ENCODE peak calls at places on chromosomes 7 and 10, in ten cellular contexts. One of them, this sample, is unnamed.

GRCh38 chr7:108497082-108497725 is 28.7 kb downstream of the PNPLA8 start:
- DNase-seq in transverse colon: peak; percentile 21
- DNase-seq in sigmoid colon: no peak
- DNase-seq in HepG2: peak; percentile 52
- DNase-seq in stomach: peak; percentile 54
- DNase-seq in suprapubic skin: no peak
- DNase-seq in H1: no peak
- DNase-seq in K562: peak; percentile 70
- DNase-seq in GM12878: peak; percentile 24
- DNase-seq in upper lobe of left lung: no peak
- DNase-seq in this sample: no peak

GRCh38 chr10:110706690-110707098 is 62.6 kb downstream of the RBM20 start:
- DNase-seq in transverse colon: no peak
- DNase-seq in sigmoid colon: no peak
- DNase-seq in HepG2: no peak
- DNase-seq in stomach: no peak
- DNase-seq in suprapubic skin: no peak
- DNase-seq in H1: peak; percentile 27
- DNase-seq in K562: no peak
- DNase-seq in GM12878: no peak
- DNase-seq in upper lobe of left lung: no peak
- DNase-seq in this sample: no peak

GRCh38 chr10:135601-136464 is 578 bp downstream of the ZMYND11 start:
- DNase-seq in transverse colon: peak; percentile 76
- DNase-seq in sigmoid colon: peak; percentile 87
- DNase-seq in HepG2: peak; percentile 25
- DNase-seq in stomach: peak; percentile 68
- DNase-seq in suprapubic skin: peak; percentile 81
- DNase-seq in H1: no peak
- DNase-seq in K562: peak; percentile 59
- DNase-seq in GM12878: no peak
- DNase-seq in upper lobe of left lung: peak; percentile 92
- DNase-seq in this sample: peak; percentile 92

GRCh38 chr7:139645572-139646523 is 122.4 kb downstream of the CLEC2L start:
- DNase-seq in transverse colon: peak; percentile 88
- DNase-seq in sigmoid colon: peak; percentile 86
- DNase-seq in HepG2: peak; percentile 84
- DNase-seq in stomach: peak; percentile 89
- DNase-seq in suprapubic skin: peak; percentile 83
- DNase-seq in H1: peak; percentile 47
- DNase-seq in K562: peak; percentile 84
- DNase-seq in GM12878: peak; percentile 28
- DNase-seq in upper lobe of left lung: no peak
- DNase-seq in this sample: peak; percentile 93

GRCh38 chr7:123537026-123537642 is 2.7 kb upstream of the IQUB start:
- DNase-seq in transverse colon: no peak
- DNase-seq in sigmoid colon: no peak
- DNase-seq in HepG2: peak; percentile 13
- DNase-seq in stomach: no peak
- DNase-seq in suprapubic skin: no peak
- DNase-seq in H1: no peak
- DNase-seq in K562: no peak
- DNase-seq in GM12878: no peak
- DNase-seq in upper lobe of left lung: no peak
- DNase-seq in this sample: no peak

GRCh38 chr7:41107330-41107937 is 595.5 kb downstream of the INHBA start:
- DNase-seq in transverse colon: no peak
- DNase-seq in sigmoid colon: no peak
- DNase-seq in HepG2: peak; percentile 24
- DNase-seq in stomach: no peak
- DNase-seq in suprapubic skin: peak; percentile 57
- DNase-seq in H1: no peak
- DNase-seq in K562: no peak
- DNase-seq in GM12878: no peak
- DNase-seq in upper lobe of left lung: peak; percentile 1
- DNase-seq in this sample: no peak

GRCh38 chr10:70424320-70424719 is 17.2 kb downstream of the NODAL start:
- DNase-seq in transverse colon: no peak
- DNase-seq in sigmoid colon: no peak
- DNase-seq in HepG2: no peak
- DNase-seq in stomach: no peak
- DNase-seq in suprapubic skin: no peak
- DNase-seq in H1: no peak
- DNase-seq in K562: no peak
- DNase-seq in GM12878: no peak
- DNase-seq in upper lobe of left lung: no peak
- DNase-seq in this sample: no peak

GRCh38 chr10:32256613-32257437 is 90.1 kb downstream of the EPC1 start:
- DNase-seq in transverse colon: peak; percentile 76
- DNase-seq in sigmoid colon: peak; percentile 74
- DNase-seq in HepG2: peak; percentile 40
- DNase-seq in stomach: peak; percentile 80
- DNase-seq in suprapubic skin: no peak
- DNase-seq in H1: peak; percentile 62
- DNase-seq in K562: peak; percentile 69
- DNase-seq in GM12878: peak; percentile 46
- DNase-seq in upper lobe of left lung: no peak
- DNase-seq in this sample: no peak

GRCh38 chr7:34687529-34687928 is 29.5 kb downstream of the NPSR1 start:
- DNase-seq in transverse colon: no peak
- DNase-seq in sigmoid colon: no peak
- DNase-seq in HepG2: no peak
- DNase-seq in stomach: no peak
- DNase-seq in suprapubic skin: no peak
- DNase-seq in H1: no peak
- DNase-seq in K562: no peak
- DNase-seq in GM12878: no peak
- DNase-seq in upper lobe of left lung: no peak
- DNase-seq in this sample: no peak

GRCh38 chr10:126247454-126247975 is 140.8 kb downstream of the ADAM12 start:
- DNase-seq in transverse colon: peak; percentile 13
- DNase-seq in sigmoid colon: peak; percentile 83
- DNase-seq in HepG2: no peak
- DNase-seq in stomach: peak; percentile 32
- DNase-seq in suprapubic skin: peak; percentile 88
- DNase-seq in H1: peak; percentile 27
- DNase-seq in K562: no peak
- DNase-seq in GM12878: no peak
- DNase-seq in upper lobe of left lung: no peak
- DNase-seq in this sample: no peak

GRCh38 chr10:35300063-35300699 is 36.1 kb upstream of the CCNY start:
- DNase-seq in transverse colon: peak; percentile 21
- DNase-seq in sigmoid colon: peak; percentile 70
- DNase-seq in HepG2: no peak
- DNase-seq in stomach: no peak
- DNase-seq in suprapubic skin: peak; percentile 80
- DNase-seq in H1: peak; percentile 5
- DNase-seq in K562: peak; percentile 37
- DNase-seq in GM12878: peak; percentile 51
- DNase-seq in upper lobe of left lung: no peak
- DNase-seq in this sample: no peak

GRCh38 chr10:3141361-3142005 is 31.1 kb downstream of the PITRM1 start:
- DNase-seq in transverse colon: no peak
- DNase-seq in sigmoid colon: peak; percentile 60
- DNase-seq in HepG2: no peak
- DNase-seq in stomach: no peak
- DNase-seq in suprapubic skin: no peak
- DNase-seq in H1: no peak
- DNase-seq in K562: no peak
- DNase-seq in GM12878: no peak
- DNase-seq in upper lobe of left lung: peak; percentile 71
- DNase-seq in this sample: no peak

GRCh38 chr7:117169907-117170306 is 153.0 kb downstream of the WNT2 start:
- DNase-seq in transverse colon: no peak
- DNase-seq in sigmoid colon: no peak
- DNase-seq in HepG2: no peak
- DNase-seq in stomach: peak; percentile 34
- DNase-seq in suprapubic skin: no peak
- DNase-seq in H1: no peak
- DNase-seq in K562: no peak
- DNase-seq in GM12878: no peak
- DNase-seq in upper lobe of left lung: no peak
- DNase-seq in this sample: no peak

GRCh38 chr10:78292987-78293865 is 259.6 kb downstream of the RPS24 start:
- DNase-seq in transverse colon: no peak
- DNase-seq in sigmoid colon: no peak
- DNase-seq in HepG2: peak; percentile 24
- DNase-seq in stomach: no peak
- DNase-seq in suprapubic skin: no peak
- DNase-seq in H1: no peak
- DNase-seq in K562: no peak
- DNase-seq in GM12878: no peak
- DNase-seq in upper lobe of left lung: no peak
- DNase-seq in this sample: no peak

GRCh38 chr10:33015798-33016547 is 57.9 kb upstream of the ITGB1 start:
- DNase-seq in transverse colon: no peak
- DNase-seq in sigmoid colon: no peak
- DNase-seq in HepG2: no peak
- DNase-seq in stomach: no peak
- DNase-seq in suprapubic skin: no peak
- DNase-seq in H1: no peak
- DNase-seq in K562: no peak
- DNase-seq in GM12878: no peak
- DNase-seq in upper lobe of left lung: no peak
- DNase-seq in this sample: no peak

GRCh38 chr10:101050206-101051069 is 11.4 kb upstream of the KAZALD1 start:
- DNase-seq in transverse colon: peak; percentile 77
- DNase-seq in sigmoid colon: peak; percentile 74
- DNase-seq in HepG2: peak; percentile 44
- DNase-seq in stomach: peak; percentile 82
- DNase-seq in suprapubic skin: peak; percentile 78
- DNase-seq in H1: no peak
- DNase-seq in K562: peak; percentile 78
- DNase-seq in GM12878: no peak
- DNase-seq in upper lobe of left lung: peak; percentile 95
- DNase-seq in this sample: no peak

GRCh38 chr7:155770186-155770585 is 42.1 kb downstream of the SHH start:
- DNase-seq in transverse colon: no peak
- DNase-seq in sigmoid colon: no peak
- DNase-seq in HepG2: no peak
- DNase-seq in stomach: no peak
- DNase-seq in suprapubic skin: no peak
- DNase-seq in H1: no peak
- DNase-seq in K562: no peak
- DNase-seq in GM12878: no peak
- DNase-seq in upper lobe of left lung: no peak
- DNase-seq in this sample: no peak
- TF ChIP-seq EP300 in transverse colon: no peak
- TF ChIP-seq EP300 in sigmoid colon: no peak
- TF ChIP-seq EP300 in HepG2: no peak
- TF ChIP-seq EP300 in stomach: no peak
- TF ChIP-seq EP300 in suprapubic skin: no peak
- TF ChIP-seq EP300 in H1: no peak
- TF ChIP-seq EP300 in K562: no peak
- TF ChIP-seq EP300 in GM12878: no peak
- TF ChIP-seq EP300 in upper lobe of left lung: no peak
- TF ChIP-seq EP300 in this sample: no peak

DNA sequence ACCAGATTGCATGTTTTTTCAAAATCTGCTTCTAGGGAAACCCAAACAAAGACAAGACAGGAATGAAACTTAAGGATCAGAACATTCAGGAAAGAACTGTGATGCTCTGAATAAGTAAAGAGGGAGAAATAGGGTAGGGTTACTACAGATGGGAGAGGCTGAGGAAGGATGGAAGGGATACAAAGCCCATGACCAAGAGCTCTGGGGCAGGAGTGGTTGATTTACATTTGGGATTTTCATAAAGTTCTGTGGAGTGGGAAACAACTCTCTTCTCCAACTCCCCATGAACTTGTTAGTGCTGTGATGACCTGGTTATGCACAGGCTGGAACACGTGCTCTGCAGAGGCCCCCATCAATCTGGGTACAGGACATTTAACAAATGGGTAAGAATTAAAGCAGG is 216.0 kb upstream of the KLF14 start:
- DNase-seq in transverse colon: no peak
- DNase-seq in sigmoid colon: no peak
- DNase-seq in HepG2: no peak
- DNase-seq in stomach: no peak
- DNase-seq in suprapubic skin: no peak
- DNase-seq in H1: no peak
- DNase-seq in K562: no peak
- DNase-seq in GM12878: no peak
- DNase-seq in upper lobe of left lung: no peak
- DNase-seq in this sample: no peak
- TF ChIP-seq POLR2AphosphoS5 in transverse colon: no peak
- TF ChIP-seq POLR2AphosphoS5 in sigmoid colon: no peak
- TF ChIP-seq POLR2AphosphoS5 in HepG2: no peak
- TF ChIP-seq POLR2AphosphoS5 in stomach: no peak
- TF ChIP-seq POLR2AphosphoS5 in suprapubic skin: no peak
- TF ChIP-seq POLR2AphosphoS5 in H1: no peak
- TF ChIP-seq POLR2AphosphoS5 in K562: no peak
- TF ChIP-seq POLR2AphosphoS5 in GM12878: peak; percentile 16
- TF ChIP-seq POLR2AphosphoS5 in upper lobe of left lung: no peak
- TF ChIP-seq POLR2AphosphoS5 in this sample: no peak

GRCh38 chr7:100676501-100677306 is 3.2 kb downstream of the GNB2 start:
- DNase-seq in transverse colon: peak; percentile 15
- DNase-seq in sigmoid colon: peak; percentile 74
- DNase-seq in HepG2: no peak
- DNase-seq in stomach: no peak
- DNase-seq in suprapubic skin: peak; percentile 69
- DNase-seq in H1: no peak
- DNase-seq in K562: no peak
- DNase-seq in GM12878: no peak
- DNase-seq in upper lobe of left lung: peak; percentile 78
- DNase-seq in this sample: no peak
- TF ChIP-seq POLR2A in transverse colon: no peak
- TF ChIP-seq POLR2A in sigmoid colon: no peak
- TF ChIP-seq POLR2A in HepG2: no peak
- TF ChIP-seq POLR2A in stomach: no peak
- TF ChIP-seq POLR2A in suprapubic skin: no peak
- TF ChIP-seq POLR2A in H1: no peak
- TF ChIP-seq POLR2A in K562: no peak
- TF ChIP-seq POLR2A in GM12878: no peak
- TF ChIP-seq POLR2A in upper lobe of left lung: no peak
- TF ChIP-seq POLR2A in this sample: no peak

DNA sequence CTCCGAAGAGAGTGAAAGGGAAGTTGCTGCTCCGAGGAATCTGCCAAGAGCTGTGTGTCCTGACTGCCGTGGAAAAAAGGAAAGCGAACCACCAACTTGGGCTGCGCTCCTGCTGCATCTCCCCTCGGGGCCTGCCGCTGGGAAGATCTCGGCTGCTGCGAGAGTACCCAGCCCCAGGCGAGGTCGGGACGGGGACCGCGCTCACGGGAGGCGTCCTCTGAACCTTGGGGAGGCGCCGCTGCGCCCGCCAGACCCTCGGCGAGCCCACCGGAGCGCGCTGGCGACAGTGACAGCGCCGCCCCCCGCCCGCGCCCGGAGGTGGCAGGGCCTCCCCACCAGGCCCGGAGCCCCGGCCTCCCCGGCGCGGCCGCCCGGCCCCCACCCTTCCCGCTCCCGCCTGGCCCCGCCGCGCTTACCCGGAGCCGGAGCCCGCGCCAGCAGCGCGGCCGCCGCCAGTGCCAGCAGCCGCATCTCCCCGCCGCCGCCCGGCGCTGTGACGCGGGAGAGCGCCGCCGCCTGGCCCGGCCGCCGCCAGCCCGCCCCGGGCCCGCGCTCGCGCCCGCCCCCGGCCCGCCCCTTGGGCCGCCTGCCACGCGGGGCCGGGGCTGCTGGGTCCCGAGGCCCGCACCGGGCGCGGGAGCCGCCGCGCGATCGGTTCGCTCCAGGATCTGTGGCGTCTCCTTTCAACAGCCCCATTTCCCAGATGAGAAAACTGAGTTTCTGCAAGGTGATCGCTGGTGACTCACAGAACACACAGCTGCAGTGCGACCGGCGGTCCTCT is at the start of gene VSTM4:
- DNase-seq in transverse colon: no peak
- DNase-seq in sigmoid colon: peak; percentile 80
- DNase-seq in HepG2: no peak
- DNase-seq in stomach: no peak
- DNase-seq in suprapubic skin: no peak
- DNase-seq in H1: no peak
- DNase-seq in K562: peak; percentile 87
- DNase-seq in GM12878: no peak
- DNase-seq in upper lobe of left lung: peak; percentile 92
- DNase-seq in this sample: no peak
- TF ChIP-seq EP300 in transverse colon: no peak
- TF ChIP-seq EP300 in sigmoid colon: no peak
- TF ChIP-seq EP300 in HepG2: no peak
- TF ChIP-seq EP300 in stomach: no peak
- TF ChIP-seq EP300 in suprapubic skin: no peak
- TF ChIP-seq EP300 in H1: no peak
- TF ChIP-seq EP300 in K562: no peak
- TF ChIP-seq EP300 in GM12878: no peak
- TF ChIP-seq EP300 in upper lobe of left lung: no peak
- TF ChIP-seq EP300 in this sample: no peak